ENCODE peak calls at places on chromosomes 2 and 18, in four cellular contexts. One of them, this sample, is unnamed.

GRCh38 chr2:169673106-169673505 is 21.1 kb downstream of the CFAP210 start:
- DNase-seq in fibroblast of the aortic adventitia: no peak
- DNase-seq in Jurkat, Clone E6-1: no peak
- DNase-seq in H9: no peak
- DNase-seq in this sample: no peak

GRCh38 chr2:232839680-232840079 is 30.4 kb upstream of the SNORC start:
- DNase-seq in fibroblast of the aortic adventitia: no peak
- DNase-seq in Jurkat, Clone E6-1: no peak
- DNase-seq in H9: no peak
- DNase-seq in this sample: no peak

GRCh38 chr2:222753251-222753824 is 81.9 kb downstream of the MOGAT1 start:
- DNase-seq in H9: no peak
- DNase-seq in Jurkat, Clone E6-1: no peak
- DNase-seq in fibroblast of the aortic adventitia: peak; percentile 88
- DNase-seq in this sample: peak; percentile 56

GRCh38 chr18:79934311-79935097 is 16.9 kb downstream of the SLC66A2 start:
- DNase-seq in Jurkat, Clone E6-1: no peak
- DNase-seq in H9: peak; percentile 31
- DNase-seq in fibroblast of the aortic adventitia: no peak
- DNase-seq in this sample: no peak

GRCh38 chr2:5734866-5735861 is 43.0 kb downstream of the SOX11 start:
- DNase-seq in fibroblast of the aortic adventitia: no peak
- DNase-seq in Jurkat, Clone E6-1: no peak
- DNase-seq in H9: no peak
- DNase-seq in this sample: no peak

GRCh38 chr2:226483143-226483542 is 316.5 kb downstream of the IRS1 start:
- DNase-seq in Jurkat, Clone E6-1: no peak
- DNase-seq in H9: no peak
- DNase-seq in fibroblast of the aortic adventitia: no peak
- DNase-seq in this sample: no peak

GRCh38 chr2:119122663-119123062 is 35.9 kb downstream of the C1QL2 start:
- DNase-seq in Jurkat, Clone E6-1: no peak
- DNase-seq in fibroblast of the aortic adventitia: no peak
- DNase-seq in H9: peak; percentile 12
- DNase-seq in this sample: no peak

GRCh38 chr2:55805662-55806061 is 112.0 kb upstream of the PNPT1 start:
- DNase-seq in fibroblast of the aortic adventitia: no peak
- DNase-seq in H9: no peak
- DNase-seq in Jurkat, Clone E6-1: no peak
- DNase-seq in this sample: no peak

GRCh38 chr2:95021847-95022246 is 3.7 kb upstream of the MAL start:
- DNase-seq in Jurkat, Clone E6-1: no peak
- DNase-seq in H9: no peak
- DNase-seq in fibroblast of the aortic adventitia: no peak
- DNase-seq in this sample: no peak

GRCh38 chr2:230774348-230774951 is 61.8 kb downstream of the CAB39 start:
- DNase-seq in fibroblast of the aortic adventitia: peak; percentile 84
- DNase-seq in Jurkat, Clone E6-1: no peak
- DNase-seq in H9: no peak
- DNase-seq in this sample: peak; percentile 87

GRCh38 chr2:237892478-237892877 is 33.1 kb downstream of the RAMP1 start:
- DNase-seq in fibroblast of the aortic adventitia: peak; percentile 46
- DNase-seq in Jurkat, Clone E6-1: peak; percentile 51
- DNase-seq in H9: no peak
- DNase-seq in this sample: no peak

GRCh38 chr2:23916727-23917458 is 10.0 kb downstream of the ATAD2B start:
- DNase-seq in Jurkat, Clone E6-1: peak; percentile 56
- DNase-seq in fibroblast of the aortic adventitia: peak; percentile 18
- DNase-seq in H9: no peak
- DNase-seq in this sample: no peak

GRCh38 chr2:96147593-96148201 is 2.5 kb upstream of the DUSP2 start:
- DNase-seq in H9: peak; percentile 32
- DNase-seq in Jurkat, Clone E6-1: no peak
- DNase-seq in fibroblast of the aortic adventitia: peak; percentile 3
- DNase-seq in this sample: no peak

GRCh38 chr18:32301976-32302743 is 112.3 kb downstream of the MEP1B start:
- DNase-seq in Jurkat, Clone E6-1: no peak
- DNase-seq in fibroblast of the aortic adventitia: peak; percentile 96
- DNase-seq in H9: no peak
- DNase-seq in this sample: peak; percentile 76